ENCODE peak calls at places on chromosomes 12 and 14, in nine cellular contexts. X, E, Y, W, L, H, C, V and N are unnamed samples.

GRCh38 chr12:131724534-131724933 is 13.6 kb downstream of the SFSWAP start:
- DNase-seq in X (no peak), E (no peak), Y (no peak), W (no peak), L (no peak), H (no peak), C (no peak), V (no peak), N (no peak)

GRCh38 chr12:49553512-49554088 is 14.3 kb downstream of the MCRS1 start:
- DNase-seq in X (no peak), E (no peak), Y (peak; percentile 48), W (no peak), L (peak; percentile 64), H (no peak), C (no peak), V (no peak), N (no peak)

GRCh38 chr12:6782119-6782518 is 7.2 kb upstream of the CD4 start:
- DNase-seq in X (no peak), E (no peak), Y (no peak), W (no peak), L (no peak), H (no peak), C (no peak), V (no peak), N (no peak)

GRCh38 chr12:89468648-89469326 is 55.8 kb downstream of the GALNT4 start:
- DNase-seq in X (no peak), E (no peak), Y (no peak), W (no peak), L (no peak), H (no peak), C (no peak), V (no peak), N (no peak)

GRCh38 chr14:76834296-76834695 is 8.1 kb downstream of the LRRC74A start:
- DNase-seq in X (no peak), E (no peak), Y (no peak), W (no peak), L (no peak), H (no peak), C (no peak), V (no peak), N (no peak)

GRCh38 chr12:107917912-107918800 is 143.7 kb downstream of the ASCL4 start:
- DNase-seq in X (no peak), E (no peak), Y (peak; percentile 28), W (no peak), L (peak; percentile 69), H (peak; percentile 56), C (peak; percentile 34), V (peak; percentile 64), N (peak; percentile 13)

GRCh38 chr12:45469902-45470301 is 254.0 kb downstream of the ANO6 start:
- DNase-seq in X (no peak), E (no peak), Y (no peak), W (no peak), L (no peak), H (no peak), C (no peak), V (no peak), N (no peak)

GRCh38 chr14:106694638-106695393 is 1168.4 kb downstream of the TMEM121 start:
- DNase-seq in X (no peak), E (peak; percentile 32), Y (no peak), W (peak; percentile 42), L (no peak), H (no peak), C (no peak), V (peak; percentile 87), N (no peak)

GRCh38 chr14:81323621-81324400 is 76.3 kb downstream of the STON2 start:
- DNase-seq in X (no peak), E (no peak), Y (peak; percentile 21), W (no peak), L (peak; percentile 73), H (no peak), C (peak; percentile 46), V (no peak), N (no peak)

GRCh38 chr14:63727231-63727735 is 582 bp downstream of the SGPP1 start:
- DNase-seq in X (peak; percentile 23), E (no peak), Y (peak; percentile 47), W (peak; percentile 61), L (peak; percentile 26), H (no peak), C (peak; percentile 57), V (peak; percentile 48), N (peak; percentile 64)

GRCh38 chr12:19382111-19382526 is 57.2 kb upstream of the AEBP2 start:
- DNase-seq in X (peak; percentile 75), E (peak; percentile 30), Y (peak; percentile 89), W (no peak), L (peak; percentile 16), H (no peak), C (no peak), V (no peak), N (no peak)

GRCh38 chr12:54368709-54369596 is 4.7 kb upstream of the GPR84 start:
- DNase-seq in X (peak; percentile 84), E (peak; percentile 76), Y (peak; percentile 84), W (peak; percentile 94), L (peak; percentile 92), H (peak; percentile 70), C (peak; percentile 93), V (peak; percentile 75), N (peak; percentile 84)

GRCh38 chr14:85416771-85417170 is 113.2 kb upstream of the FLRT2 start:
- DNase-seq in X (peak; percentile 33), E (no peak), Y (no peak), W (no peak), L (no peak), H (no peak), C (no peak), V (no peak), N (no peak)

GRCh38 chr14:97299661-97300060 is 502.5 kb downstream of the VRK1 start:
- DNase-seq in X (no peak), E (no peak), Y (no peak), W (no peak), L (peak; percentile 55), H (no peak), C (no peak), V (no peak), N (no peak)

GRCh38 chr14:24688030-24688658 is 54.2 kb upstream of the GZMB start:
- DNase-seq in X (no peak), E (no peak), Y (no peak), W (no peak), L (no peak), H (no peak), C (no peak), V (no peak), N (no peak)

GRCh38 chr14:90513151-90514014 is 116.6 kb downstream of the CALM1 start:
- DNase-seq in X (no peak), E (no peak), Y (peak; percentile 20), W (peak; percentile 91), L (peak; percentile 71), H (peak; percentile 85), C (peak; percentile 41), V (peak; percentile 99), N (peak; percentile 96)